ENCODE peak calls at places on chromosomes 11 and 22, in six cellular contexts. One of them, this sample, is unnamed.

GRCh38 chr11:126076641-126077040 is 14.0 kb upstream of the CDON start:
- DNase-seq in AG09309: no peak
- DNase-seq in ovary: no peak
- DNase-seq in CD8-positive, alpha-beta T cell: no peak
- DNase-seq in GM06990: no peak
- DNase-seq in left lung: no peak
- DNase-seq in this sample: no peak

GRCh38 chr22:38413085-38414008 is 41.7 kb downstream of the KCNJ4 start:
- DNase-seq in left lung: peak
- DNase-seq in ovary: no peak
- DNase-seq in GM06990: no peak
- DNase-seq in AG09309: no peak
- DNase-seq in CD8-positive, alpha-beta T cell: peak
- DNase-seq in this sample: no peak

GRCh38 chr22:42848941-42849340 is 8.1 kb downstream of the ARFGAP3 start:
- DNase-seq in left lung: no peak
- DNase-seq in CD8-positive, alpha-beta T cell: no peak
- DNase-seq in GM06990: no peak
- DNase-seq in ovary: no peak
- DNase-seq in AG09309: no peak
- DNase-seq in this sample: no peak

GRCh38 chr22:21632237-21632895 is at the start of gene CCDC116:
- DNase-seq in ovary: no peak
- DNase-seq in GM06990: no peak
- DNase-seq in left lung: no peak
- DNase-seq in AG09309: no peak
- DNase-seq in CD8-positive, alpha-beta T cell: peak
- DNase-seq in this sample: no peak

GRCh38 chr22:46390652-46391301 is 55.3 kb downstream of the TRMU start:
- DNase-seq in ovary: peak
- DNase-seq in left lung: no peak
- DNase-seq in GM06990: no peak
- DNase-seq in AG09309: peak
- DNase-seq in CD8-positive, alpha-beta T cell: no peak
- DNase-seq in this sample: no peak

GRCh38 chr11:72712168-72712721 is 38.0 kb upstream of the PDE2A start:
- DNase-seq in AG09309: no peak
- DNase-seq in GM06990: no peak
- DNase-seq in ovary: no peak
- DNase-seq in left lung: peak
- DNase-seq in CD8-positive, alpha-beta T cell: no peak
- DNase-seq in this sample: no peak

GRCh38 chr11:31780078-31780971 is 30.8 kb downstream of the PAX6 start:
- DNase-seq in CD8-positive, alpha-beta T cell: no peak
- DNase-seq in GM06990: no peak
- DNase-seq in left lung: no peak
- DNase-seq in AG09309: no peak
- DNase-seq in ovary: no peak
- DNase-seq in this sample: no peak

GRCh38 chr11:120241277-120241676 is 1.3 kb downstream of the POU2F3 start:
- DNase-seq in GM06990: no peak
- DNase-seq in CD8-positive, alpha-beta T cell: no peak
- DNase-seq in left lung: peak
- DNase-seq in ovary: no peak
- DNase-seq in AG09309: no peak
- DNase-seq in this sample: no peak

GRCh38 chr11:35619030-35619753 is 932 bp downstream of the FJX1 start:
- DNase-seq in left lung: no peak
- DNase-seq in ovary: peak
- DNase-seq in GM06990: peak
- DNase-seq in AG09309: no peak
- DNase-seq in CD8-positive, alpha-beta T cell: no peak
- DNase-seq in this sample: peak

GRCh38 chr11:59403546-59403945 is 22.7 kb downstream of the OR5A2 start:
- DNase-seq in ovary: no peak
- DNase-seq in GM06990: no peak
- DNase-seq in AG09309: no peak
- DNase-seq in left lung: no peak
- DNase-seq in CD8-positive, alpha-beta T cell: no peak
- DNase-seq in this sample: no peak

GRCh38 chr11:114774599-114775365 is 96.5 kb downstream of the NXPE2 start:
- DNase-seq in AG09309: no peak
- DNase-seq in GM06990: no peak
- DNase-seq in left lung: no peak
- DNase-seq in ovary: no peak
- DNase-seq in CD8-positive, alpha-beta T cell: no peak
- DNase-seq in this sample: peak

GRCh38 chr22:27100789-27101188 is 443.4 kb downstream of the MIAT start:
- DNase-seq in AG09309: no peak
- DNase-seq in CD8-positive, alpha-beta T cell: no peak
- DNase-seq in ovary: peak
- DNase-seq in left lung: no peak
- DNase-seq in GM06990: no peak
- DNase-seq in this sample: no peak

GRCh38 chr11:44949160-44950035 is 1.3 kb downstream of the TP53I11 start:
- DNase-seq in CD8-positive, alpha-beta T cell: peak
- DNase-seq in GM06990: no peak
- DNase-seq in ovary: no peak
- DNase-seq in AG09309: no peak
- DNase-seq in left lung: peak
- DNase-seq in this sample: peak

DNA sequence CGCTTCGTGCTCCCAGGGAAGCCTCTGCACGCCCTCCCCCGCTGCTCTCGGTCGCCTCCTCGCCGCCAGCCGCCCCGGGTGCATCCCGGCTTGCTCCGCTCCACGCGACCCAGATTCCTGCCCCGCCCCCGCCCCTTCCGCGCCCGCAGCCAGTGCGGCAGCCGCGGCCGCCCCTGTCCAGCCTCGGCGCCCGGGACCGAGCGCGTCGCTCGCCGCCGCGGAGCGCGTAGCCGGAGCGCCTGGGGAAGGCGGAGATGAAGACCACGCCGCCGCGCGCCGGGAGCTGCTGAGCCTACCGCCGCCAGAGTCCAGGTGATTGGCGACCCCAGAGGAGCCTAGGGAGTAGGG is at the start of gene ELMOD1:
- DNase-seq in CD8-positive, alpha-beta T cell: no peak
- DNase-seq in AG09309: no peak
- DNase-seq in GM06990: peak
- DNase-seq in ovary: peak
- DNase-seq in left lung: peak
- DNase-seq in this sample: peak
- TF ChIP-seq CTCF in CD8-positive, alpha-beta T cell: no peak
- TF ChIP-seq CTCF in AG09309: peak
- TF ChIP-seq CTCF in GM06990: peak
- TF ChIP-seq CTCF in ovary: no peak
- TF ChIP-seq CTCF in left lung: no peak
- TF ChIP-seq CTCF in this sample: peak

GRCh38 chr11:40129276-40129675 is 1330.2 kb downstream of the LRRC4C start:
- DNase-seq in AG09309: no peak
- DNase-seq in GM06990: no peak
- DNase-seq in CD8-positive, alpha-beta T cell: no peak
- DNase-seq in left lung: no peak
- DNase-seq in ovary: no peak
- DNase-seq in this sample: no peak

GRCh38 chr11:40132881-40133280 is 1326.6 kb downstream of the LRRC4C start:
- DNase-seq in CD8-positive, alpha-beta T cell: no peak
- DNase-seq in ovary: no peak
- DNase-seq in AG09309: no peak
- DNase-seq in GM06990: no peak
- DNase-seq in left lung: no peak
- DNase-seq in this sample: no peak

GRCh38 chr11:40133526-40133925 is 1325.9 kb downstream of the LRRC4C start:
- DNase-seq in ovary: no peak
- DNase-seq in CD8-positive, alpha-beta T cell: no peak
- DNase-seq in GM06990: no peak
- DNase-seq in left lung: no peak
- DNase-seq in AG09309: no peak
- DNase-seq in this sample: no peak

GRCh38 chr11:40134820-40135219 is 1324.6 kb downstream of the LRRC4C start:
- DNase-seq in left lung: no peak
- DNase-seq in AG09309: no peak
- DNase-seq in CD8-positive, alpha-beta T cell: no peak
- DNase-seq in ovary: no peak
- DNase-seq in GM06990: no peak
- DNase-seq in this sample: no peak

GRCh38 chr11:40130427-40130826 is 1329.0 kb downstream of the LRRC4C start:
- DNase-seq in CD8-positive, alpha-beta T cell: no peak
- DNase-seq in ovary: no peak
- DNase-seq in AG09309: no peak
- DNase-seq in left lung: no peak
- DNase-seq in GM06990: no peak
- DNase-seq in this sample: no peak
- TF ChIP-seq CTCF in CD8-positive, alpha-beta T cell: no peak
- TF ChIP-seq CTCF in ovary: no peak
- TF ChIP-seq CTCF in AG09309: no peak
- TF ChIP-seq CTCF in left lung: no peak
- TF ChIP-seq CTCF in GM06990: no peak
- TF ChIP-seq CTCF in this sample: peak

GRCh38 chr11:6481012-6481923 is at the start of the genes ARFIP2 and TIMM10B:
- DNase-seq in GM06990: peak
- DNase-seq in CD8-positive, alpha-beta T cell: peak
- DNase-seq in left lung: peak
- DNase-seq in AG09309: peak
- DNase-seq in ovary: peak
- DNase-seq in this sample: peak
- TF ChIP-seq CTCF in GM06990: no peak
- TF ChIP-seq CTCF in CD8-positive, alpha-beta T cell: no peak
- TF ChIP-seq CTCF in left lung: no peak
- TF ChIP-seq CTCF in AG09309: no peak
- TF ChIP-seq CTCF in ovary: no peak
- TF ChIP-seq CTCF in this sample: no peak

GRCh38 chr22:50401907-50402306 is 58.8 kb downstream of the PPP6R2 start:
- DNase-seq in AG09309: no peak
- DNase-seq in left lung: no peak
- DNase-seq in ovary: no peak
- DNase-seq in GM06990: no peak
- DNase-seq in CD8-positive, alpha-beta T cell: no peak
- DNase-seq in this sample: no peak

GRCh38 chr22:50398698-50399648 is 55.8 kb downstream of the PPP6R2 start:
- DNase-seq in left lung: no peak
- DNase-seq in GM06990: no peak
- DNase-seq in ovary: no peak
- DNase-seq in CD8-positive, alpha-beta T cell: no peak
- DNase-seq in AG09309: no peak
- DNase-seq in this sample: no peak

GRCh38 chr22:50400931-50401330 is 57.8 kb downstream of the PPP6R2 start:
- DNase-seq in CD8-positive, alpha-beta T cell: no peak
- DNase-seq in GM06990: no peak
- DNase-seq in left lung: no peak
- DNase-seq in ovary: no peak
- DNase-seq in AG09309: no peak
- DNase-seq in this sample: no peak

GRCh38 chr22:50400406-50400805 is 57.3 kb downstream of the PPP6R2 start:
- DNase-seq in AG09309: no peak
- DNase-seq in CD8-positive, alpha-beta T cell: no peak
- DNase-seq in GM06990: no peak
- DNase-seq in ovary: no peak
- DNase-seq in left lung: no peak
- DNase-seq in this sample: no peak

DNA sequence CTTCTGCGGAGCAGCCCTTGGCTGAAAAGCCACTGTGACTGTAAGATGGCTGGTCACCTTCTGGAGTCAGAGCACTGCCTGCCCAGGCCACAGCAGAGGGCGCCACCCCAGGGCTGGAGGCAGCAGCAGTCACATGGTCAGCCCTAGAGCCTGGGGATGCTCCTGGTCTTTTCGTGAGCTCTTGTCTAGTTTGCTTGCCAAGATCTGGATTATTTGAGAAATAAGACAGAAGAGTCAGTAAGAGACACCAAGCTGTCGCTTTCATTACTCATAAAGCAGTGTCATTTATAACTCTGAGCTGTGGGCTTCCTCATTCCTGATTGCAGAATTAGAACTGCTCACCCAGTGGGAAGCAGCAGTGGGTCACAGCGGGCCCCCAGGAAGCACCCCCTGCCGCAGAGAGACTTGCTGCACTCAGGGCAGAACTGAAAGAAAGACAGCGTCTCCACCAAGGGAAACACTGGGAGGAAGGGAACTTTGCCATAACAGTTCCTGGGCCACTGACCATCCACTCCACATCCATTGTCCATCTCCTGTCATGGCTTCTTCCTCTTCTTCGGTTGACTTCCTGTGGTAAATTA is 56.7 kb downstream of the PPP6R2 start:
- DNase-seq in left lung: no peak
- DNase-seq in AG09309: no peak
- DNase-seq in GM06990: peak
- DNase-seq in ovary: no peak
- DNase-seq in CD8-positive, alpha-beta T cell: no peak
- DNase-seq in this sample: no peak
- TF ChIP-seq CTCF in left lung: peak
- TF ChIP-seq CTCF in AG09309: peak
- TF ChIP-seq CTCF in GM06990: peak
- TF ChIP-seq CTCF in ovary: no peak
- TF ChIP-seq CTCF in CD8-positive, alpha-beta T cell: no peak
- TF ChIP-seq CTCF in this sample: peak

GRCh38 chr11:61971177-61972111 is 4.0 kb upstream of the FTH1 start:
- DNase-seq in ovary: peak
- DNase-seq in GM06990: peak
- DNase-seq in left lung: peak
- DNase-seq in CD8-positive, alpha-beta T cell: peak
- DNase-seq in AG09309: peak
- DNase-seq in this sample: peak
- TF ChIP-seq CTCF in ovary: no peak
- TF ChIP-seq CTCF in GM06990: no peak
- TF ChIP-seq CTCF in left lung: no peak
- TF ChIP-seq CTCF in CD8-positive, alpha-beta T cell: no peak
- TF ChIP-seq CTCF in AG09309: no peak
- TF ChIP-seq CTCF in this sample: no peak

DNA sequence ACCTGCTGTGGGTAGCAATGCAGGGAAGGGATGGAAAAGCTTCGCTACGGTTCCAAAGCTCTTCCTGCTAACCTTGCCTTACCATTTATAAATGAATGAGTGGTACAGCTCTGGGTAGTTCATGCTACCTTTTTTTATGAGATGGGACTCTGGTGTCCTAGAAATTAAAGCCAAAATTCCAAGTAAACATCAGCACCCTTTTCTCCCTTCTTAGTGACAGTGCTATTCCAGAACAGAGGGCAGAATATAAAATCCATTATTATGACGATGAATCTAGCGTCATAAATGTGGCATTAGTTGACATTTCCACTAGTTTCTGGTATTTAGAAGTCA is 447 bp upstream of the SVIP start:
- DNase-seq in AG09309: no peak
- DNase-seq in GM06990: no peak
- DNase-seq in CD8-positive, alpha-beta T cell: no peak
- DNase-seq in left lung: no peak
- DNase-seq in ovary: no peak
- DNase-seq in this sample: no peak
- TF ChIP-seq CTCF in AG09309: no peak
- TF ChIP-seq CTCF in GM06990: no peak
- TF ChIP-seq CTCF in CD8-positive, alpha-beta T cell: no peak
- TF ChIP-seq CTCF in left lung: no peak
- TF ChIP-seq CTCF in ovary: no peak
- TF ChIP-seq CTCF in this sample: no peak